ENCODE peak calls at places on chromosomes 11 and 22, in nine cellular contexts. C is heart right ventricle; O is lower leg skin; F is upper lobe of right lung; H is cardiac fibroblast; E is CD8-positive, alpha-beta memory T cell; I is psoas muscle; X is right cardiac atrium; Z is MM.1S. W is an unnamed sample.

GRCh38 chr22:37483594-37484114 is 2.5 kb downstream of the MFNG start:
- DNase-seq in C (no peak), O (no peak), F (no peak), H (no peak), E (no peak), I (no peak), X (no peak), Z (no peak), W (no peak)

GRCh38 chr11:128405693-128406364 is 181.5 kb downstream of the ETS1 start:
- DNase-seq in C (no peak), O (no peak), F (no peak), H (peak; percentile 48), E (no peak), I (no peak), X (no peak), Z (peak; percentile 80), W (no peak)

GRCh38 chr22:48567213-48567975 is 1260.3 kb downstream of the BRD1 start:
- DNase-seq in C (no peak), O (no peak), F (no peak), H (no peak), E (no peak), I (peak; percentile 23), X (peak; percentile 2), Z (no peak), W (no peak)

GRCh38 chr11:65184146-65184545 is 2.4 kb downstream of the CAPN1 start:
- DNase-seq in C (no peak), O (no peak), F (no peak), H (no peak), E (no peak), I (no peak), X (no peak), Z (no peak), W (no peak)

GRCh38 chr11:80718611-80719291 is 1277.9 kb upstream of the TENM4 start:
- DNase-seq in C (no peak), O (no peak), F (no peak), H (no peak), E (no peak), I (no peak), X (no peak), Z (no peak), W (no peak)

GRCh38 chr11:33669598-33670249 is 30.9 kb downstream of the C11orf91 start:
- DNase-seq in C (no peak), O (no peak), F (no peak), H (no peak), E (no peak), I (no peak), X (no peak), Z (no peak), W (no peak)

GRCh38 chr11:76902121-76903014 is 41.6 kb downstream of the ACER3 start:
- DNase-seq in C (no peak), O (no peak), F (no peak), H (no peak), E (no peak), I (no peak), X (no peak), Z (no peak), W (no peak)

GRCh38 chr11:119472856-119473222 is 49.9 kb upstream of the THY1 start:
- DNase-seq in C (no peak), O (peak; percentile 12), F (no peak), H (no peak), E (no peak), I (no peak), X (no peak), Z (no peak), W (no peak)

GRCh38 chr11:29300441-29300840 is 716.4 kb downstream of the KCNA4 start:
- DNase-seq in C (no peak), O (no peak), F (no peak), H (peak; percentile 51), E (no peak), I (no peak), X (no peak), Z (no peak), W (peak; percentile 55)

GRCh38 chr11:110219011-110219785 is 77.2 kb downstream of the RDX start:
- DNase-seq in C (no peak), O (no peak), F (no peak), H (peak; percentile 38), E (no peak), I (no peak), X (no peak), Z (no peak), W (no peak)

GRCh38 chr11:131204984-131205383 is 165.4 kb upstream of the NTM start:
- DNase-seq in C (no peak), O (no peak), F (no peak), H (no peak), E (no peak), I (no peak), X (no peak), Z (no peak), W (no peak)

GRCh38 chr11:124900464-124900863 is 2.8 kb upstream of the ROBO4 start:
- DNase-seq in C (no peak), O (no peak), F (no peak), H (peak; percentile 81), E (no peak), I (no peak), X (no peak), Z (no peak), W (peak; percentile 68)

GRCh38 chr22:38506118-38506962 is at the start of gene DDX17:
- DNase-seq in C (peak; percentile 91), O (peak; percentile 97), F (peak; percentile 95), H (peak; percentile 96), E (peak; percentile 96), I (peak; percentile 95), X (peak; percentile 93), Z (peak; percentile 97), W (peak; percentile 79)

GRCh38 chr22:30881361-30882180 is 87.0 kb downstream of the MORC2 start:
- DNase-seq in C (peak; percentile 52), O (no peak), F (peak; percentile 47), H (peak; percentile 38), E (no peak), I (peak; percentile 45), X (peak; percentile 31), Z (no peak), W (no peak)

DNA sequence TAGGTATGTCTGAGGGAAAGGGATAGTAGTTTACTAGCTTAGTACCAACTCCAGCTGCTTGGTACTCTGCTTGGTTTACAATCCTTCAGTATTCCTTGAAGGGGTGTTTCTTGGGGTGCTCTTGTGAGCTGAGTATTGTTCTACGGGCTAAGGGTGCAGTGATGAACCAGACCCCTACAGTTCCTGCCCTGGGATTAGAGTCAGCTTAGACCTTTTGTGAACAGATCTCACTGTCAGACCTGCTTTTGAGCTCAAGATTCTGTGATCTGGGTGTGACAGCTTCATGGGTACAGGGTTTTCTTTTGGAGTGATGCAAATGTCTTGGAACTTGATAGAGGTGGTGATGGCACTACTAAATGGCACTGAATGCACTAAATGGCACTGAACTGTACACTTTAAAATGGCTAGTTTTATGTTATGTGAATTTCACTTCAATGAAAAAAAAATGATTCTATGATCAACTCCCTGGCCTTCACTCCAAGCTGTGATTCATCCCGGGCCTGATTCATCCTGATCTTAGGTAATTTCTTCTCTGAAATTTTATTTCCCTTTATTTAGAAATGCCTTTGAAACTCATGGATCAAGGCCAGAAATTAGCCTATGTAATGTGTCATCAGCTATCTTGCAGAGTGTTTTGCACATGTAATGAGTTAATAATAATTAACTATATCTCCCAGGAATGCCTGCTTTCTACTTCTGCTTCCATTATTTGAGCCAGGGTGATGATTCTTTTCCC is 87.8 kb downstream of the NCAM1 start:
- DNase-seq in C (no peak), O (no peak), F (no peak), H (peak; percentile 16), E (no peak), I (no peak), X (no peak), Z (no peak), W (peak; percentile 12)
- H3K4me3 ChIP-seq in C (no peak overlapping the region), O (no peak overlapping the region), F (no peak overlapping the region), H (no peak overlapping the region), E (no peak overlapping the region), I (no peak overlapping the region), X (no peak overlapping the region), Z (no peak overlapping the region), W (no peak overlapping the region)

GRCh38 chr11:11843233-11843632 is 1.5 kb downstream of the USP47 start:
- DNase-seq in C (no peak), O (no peak), F (no peak), H (peak; percentile 79), E (no peak), I (no peak), X (no peak), Z (no peak), W (peak; percentile 75)
- H3K4me3 ChIP-seq in C (peak overlapping the region; percentile 61), O (no peak overlapping the region), F (peak overlapping the region; percentile 79), H (peak overlapping the region; percentile 78), E (peak overlapping the region; percentile 52), I (peak overlapping the region; percentile 89), X (peak overlapping the region; percentile 77), Z (peak overlapping the region; percentile 94), W (peak overlapping the region; percentile 83)

GRCh38 chr11:92965196-92965595 is 4.3 kb upstream of the MTNR1B start:
- DNase-seq in C (no peak), O (no peak), F (no peak), H (no peak), E (no peak), I (no peak), X (no peak), Z (no peak), W (no peak)

GRCh38 chr11:92969293-92969633 is 188 bp upstream of the MTNR1B start:
- DNase-seq in C (no peak), O (no peak), F (no peak), H (no peak), E (no peak), I (no peak), X (no peak), Z (no peak), W (no peak)

GRCh38 chr11:92972248-92972647 is 2.8 kb downstream of the MTNR1B start:
- DNase-seq in C (no peak), O (no peak), F (no peak), H (no peak), E (no peak), I (no peak), X (no peak), Z (no peak), W (no peak)

GRCh38 chr11:92967178-92967577 is 2.3 kb upstream of the MTNR1B start:
- DNase-seq in C (no peak), O (no peak), F (no peak), H (no peak), E (no peak), I (no peak), X (no peak), Z (no peak), W (no peak)

DNA sequence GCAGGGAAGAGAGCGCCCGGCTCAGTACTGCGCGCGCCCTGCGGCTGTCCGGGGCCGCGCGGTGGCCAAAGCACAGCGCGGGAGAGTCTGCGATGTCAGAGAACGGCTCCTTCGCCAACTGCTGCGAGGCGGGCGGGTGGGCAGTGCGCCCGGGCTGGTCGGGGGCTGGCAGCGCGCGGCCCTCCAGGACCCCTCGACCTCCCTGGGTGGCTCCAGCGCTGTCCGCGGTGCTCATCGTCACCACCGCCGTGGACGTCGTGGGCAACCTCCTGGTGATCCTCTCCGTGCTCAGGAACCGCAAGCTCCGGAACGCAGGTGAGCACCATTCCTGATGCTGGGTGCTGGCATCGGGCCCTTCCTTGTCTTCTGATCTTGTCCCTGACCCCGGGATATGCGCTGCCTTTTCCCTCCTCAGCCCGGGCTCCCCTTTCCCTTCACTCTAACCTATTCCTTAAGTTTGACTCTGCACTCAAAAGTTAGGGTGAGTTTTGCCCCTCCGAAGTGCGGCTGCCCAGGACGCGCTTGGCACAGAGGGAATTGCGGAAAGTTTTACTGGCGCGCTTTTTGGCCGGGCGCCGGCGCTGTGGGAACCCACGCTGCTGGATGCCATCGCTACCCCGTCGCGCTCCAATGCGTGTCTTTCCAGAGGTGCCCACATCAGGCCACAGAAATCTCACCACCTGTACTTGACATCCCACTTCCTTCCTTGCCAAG is at the start of gene MTNR1B:
- DNase-seq in C (no peak), O (no peak), F (no peak), H (no peak), E (no peak), I (no peak), X (no peak), Z (no peak), W (no peak)
- H3K4me3 ChIP-seq in C (no peak within 1 kb of the TSS), O (no peak within 1 kb of the TSS), F (no peak within 1 kb of the TSS), H (no peak within 1 kb of the TSS), E (no peak within 1 kb of the TSS), I (no peak within 1 kb of the TSS), X (no peak within 1 kb of the TSS), Z (no peak within 1 kb of the TSS), W (peak within 1 kb of the TSS; percentile 30)

GRCh38 chr11:14973621-14974020 is 1.5 kb upstream of the CALCA start:
- DNase-seq in C (peak; percentile 13), O (no peak), F (peak; percentile 63), H (peak; percentile 11), E (no peak), I (no peak), X (no peak), Z (no peak), W (no peak)
- H3K4me3 ChIP-seq in C (peak overlapping the region; percentile 27), O (no peak overlapping the region), F (no peak overlapping the region), H (no peak overlapping the region), E (peak overlapping the region; percentile 45), I (peak overlapping the region; percentile 54), X (no peak overlapping the region), Z (no peak overlapping the region), W (peak overlapping the region; percentile 23)